ENCODE peak calls at places on chromosomes 6 and 20, in four cellular contexts. One of them, this sample, is unnamed.

GRCh38 chr6:13194852-13195251 is 133.5 kb downstream of the TBC1D7 start:
- DNase-seq in cardiac muscle cell: peak; percentile 85
- DNase-seq in RWPE1: peak; percentile 65
- DNase-seq in stimulated activated CD8-positive, alpha-beta memory T cell treated with anti-CD3 and anti-CD28 coated beads, Interleukin-15, amount 100 ng/mL, for 4 hours: no peak
- DNase-seq in this sample: no peak

GRCh38 chr20:10644458-10645204 is 29.2 kb downstream of the JAG1 start:
- DNase-seq in cardiac muscle cell: no peak
- DNase-seq in RWPE1: no peak
- DNase-seq in stimulated activated CD8-positive, alpha-beta memory T cell treated with anti-CD3 and anti-CD28 coated beads, Interleukin-15, amount 100 ng/mL, for 4 hours: no peak
- DNase-seq in this sample: no peak

GRCh38 chr6:52663120-52663934 is 7.6 kb upstream of the TMEM14A start:
- DNase-seq in cardiac muscle cell: peak; percentile 88
- DNase-seq in RWPE1: peak; percentile 64
- DNase-seq in stimulated activated CD8-positive, alpha-beta memory T cell treated with anti-CD3 and anti-CD28 coated beads, Interleukin-15, amount 100 ng/mL, for 4 hours: no peak
- DNase-seq in this sample: no peak

GRCh38 chr20:62352402-62353288 is 14.5 kb downstream of the LAMA5 start:
- DNase-seq in cardiac muscle cell: no peak
- DNase-seq in RWPE1: peak; percentile 86
- DNase-seq in stimulated activated CD8-positive, alpha-beta memory T cell treated with anti-CD3 and anti-CD28 coated beads, Interleukin-15, amount 100 ng/mL, for 4 hours: no peak
- DNase-seq in this sample: no peak

GRCh38 chr6:151285121-151285520 is 45.4 kb downstream of the AKAP12 start:
- DNase-seq in cardiac muscle cell: peak; percentile 74
- DNase-seq in RWPE1: no peak
- DNase-seq in stimulated activated CD8-positive, alpha-beta memory T cell treated with anti-CD3 and anti-CD28 coated beads, Interleukin-15, amount 100 ng/mL, for 4 hours: no peak
- DNase-seq in this sample: no peak

GRCh38 chr6:83815631-83816030 is 37.5 kb upstream of the RIPPLY2 start:
- DNase-seq in cardiac muscle cell: peak; percentile 6
- DNase-seq in RWPE1: peak; percentile 38
- DNase-seq in stimulated activated CD8-positive, alpha-beta memory T cell treated with anti-CD3 and anti-CD28 coated beads, Interleukin-15, amount 100 ng/mL, for 4 hours: no peak
- DNase-seq in this sample: no peak

GRCh38 chr6:110185879-110186278 is 5.7 kb downstream of the CDC40 start:
- DNase-seq in cardiac muscle cell: no peak
- DNase-seq in RWPE1: no peak
- DNase-seq in stimulated activated CD8-positive, alpha-beta memory T cell treated with anti-CD3 and anti-CD28 coated beads, Interleukin-15, amount 100 ng/mL, for 4 hours: no peak
- DNase-seq in this sample: no peak

GRCh38 chr6:73727114-73727513 is 31.1 kb downstream of the CD109 start:
- DNase-seq in cardiac muscle cell: no peak
- DNase-seq in RWPE1: no peak
- DNase-seq in stimulated activated CD8-positive, alpha-beta memory T cell treated with anti-CD3 and anti-CD28 coated beads, Interleukin-15, amount 100 ng/mL, for 4 hours: no peak
- DNase-seq in this sample: no peak

This sample was measured in ecto neural progenitor cell.